ENCODE peak calls at places on chromosomes 11 and 22, in six cellular contexts. One of them, this sample, is unnamed.

GRCh38 chr11:6757373-6757967 is 14.3 kb downstream of the OR2AG2 start:
- DNase-seq in GM23338: peak; percentile 81
- DNase-seq in breast epithelium: no peak
- DNase-seq in spleen: peak; percentile 65
- DNase-seq in HCT116: peak; percentile 32
- DNase-seq in sigmoid colon: no peak
- DNase-seq in this sample: peak; percentile 20

GRCh38 chr22:33050614-33051230 is 7.5 kb downstream of the SYN3 start:
- DNase-seq in spleen: no peak
- DNase-seq in GM23338: peak; percentile 72
- DNase-seq in HCT116: no peak
- DNase-seq in breast epithelium: no peak
- DNase-seq in sigmoid colon: no peak
- DNase-seq in this sample: no peak

GRCh38 chr11:110059706-110060430 is 33.3 kb upstream of the ZC3H12C start:
- DNase-seq in HCT116: no peak
- DNase-seq in sigmoid colon: no peak
- DNase-seq in spleen: no peak
- DNase-seq in GM23338: no peak
- DNase-seq in breast epithelium: no peak
- DNase-seq in this sample: no peak

GRCh38 chr11:74427377-74427776 is 29.1 kb upstream of the PGM2L1 start:
- DNase-seq in GM23338: no peak
- DNase-seq in spleen: no peak
- DNase-seq in breast epithelium: no peak
- DNase-seq in HCT116: no peak
- DNase-seq in sigmoid colon: no peak
- DNase-seq in this sample: no peak

GRCh38 chr22:17201285-17201945 is 17.8 kb downstream of the ADA2 start:
- DNase-seq in GM23338: peak; percentile 65
- DNase-seq in breast epithelium: no peak
- DNase-seq in HCT116: no peak
- DNase-seq in spleen: no peak
- DNase-seq in sigmoid colon: no peak
- DNase-seq in this sample: no peak

GRCh38 chr11:67291481-67292381 is 2.6 kb downstream of the ANKRD13D start:
- DNase-seq in breast epithelium: no peak
- DNase-seq in spleen: peak; percentile 78
- DNase-seq in HCT116: no peak
- DNase-seq in GM23338: no peak
- DNase-seq in sigmoid colon: peak; percentile 66
- DNase-seq in this sample: no peak

GRCh38 chr11:73192272-73192671 is 25.8 kb upstream of the P2RY2 start:
- DNase-seq in sigmoid colon: peak; percentile 59
- DNase-seq in HCT116: peak; percentile 56
- DNase-seq in breast epithelium: peak; percentile 86
- DNase-seq in GM23338: no peak
- DNase-seq in spleen: no peak
- DNase-seq in this sample: peak; percentile 51

GRCh38 chr11:2442554-2442953 is 1.8 kb downstream of the TRPM5 start:
- DNase-seq in GM23338: no peak
- DNase-seq in sigmoid colon: no peak
- DNase-seq in spleen: no peak
- DNase-seq in breast epithelium: no peak
- DNase-seq in HCT116: no peak
- DNase-seq in this sample: no peak

GRCh38 chr11:748007-748359 is 719 bp downstream of the TALDO1 start:
- DNase-seq in HCT116: no peak
- DNase-seq in GM23338: no peak
- DNase-seq in spleen: peak; percentile 86
- DNase-seq in breast epithelium: no peak
- DNase-seq in sigmoid colon: peak; percentile 64
- DNase-seq in this sample: no peak

GRCh38 chr11:77559686-77560425 is 29.9 kb upstream of the AQP11 start:
- DNase-seq in sigmoid colon: no peak
- DNase-seq in GM23338: no peak
- DNase-seq in HCT116: peak; percentile 32
- DNase-seq in breast epithelium: no peak
- DNase-seq in spleen: no peak
- DNase-seq in this sample: no peak

GRCh38 chr11:285021-285893 is 3.7 kb upstream of the PGGHG start:
- DNase-seq in HCT116: no peak
- DNase-seq in breast epithelium: peak; percentile 43
- DNase-seq in GM23338: no peak
- DNase-seq in spleen: peak; percentile 64
- DNase-seq in sigmoid colon: peak; percentile 53
- DNase-seq in this sample: no peak

GRCh38 chr11:46391578-46392420 is at the start of gene CHRM4:
- DNase-seq in HCT116: no peak
- DNase-seq in sigmoid colon: peak; percentile 53
- DNase-seq in spleen: peak; percentile 75
- DNase-seq in breast epithelium: no peak
- DNase-seq in GM23338: peak; percentile 70
- DNase-seq in this sample: no peak

GRCh38 chr11:70400643-70401042 is 2.3 kb downstream of the CTTN start:
- DNase-seq in HCT116: no peak
- DNase-seq in sigmoid colon: no peak
- DNase-seq in GM23338: peak; percentile 63
- DNase-seq in breast epithelium: no peak
- DNase-seq in spleen: no peak
- DNase-seq in this sample: no peak

GRCh38 chr22:46654927-46655595 is 34.9 kb downstream of the GRAMD4 start:
- DNase-seq in spleen: no peak
- DNase-seq in sigmoid colon: no peak
- DNase-seq in GM23338: no peak
- DNase-seq in HCT116: no peak
- DNase-seq in breast epithelium: no peak
- DNase-seq in this sample: peak; percentile 36

GRCh38 chr11:17432041-17432440 is 43.6 kb upstream of the KCNJ11 start:
- DNase-seq in HCT116: no peak
- DNase-seq in sigmoid colon: no peak
- DNase-seq in spleen: peak; percentile 44
- DNase-seq in GM23338: no peak
- DNase-seq in breast epithelium: no peak
- DNase-seq in this sample: no peak

GRCh38 chr22:44184006-44184405 is 3.3 kb downstream of the PARVG start:
- DNase-seq in sigmoid colon: no peak
- DNase-seq in breast epithelium: no peak
- DNase-seq in HCT116: no peak
- DNase-seq in spleen: no peak
- DNase-seq in GM23338: no peak
- DNase-seq in this sample: no peak

GRCh38 chr11:68997124-68997994 is 15.7 kb downstream of the MRGPRF start:
- DNase-seq in spleen: peak; percentile 62
- DNase-seq in HCT116: no peak
- DNase-seq in sigmoid colon: peak; percentile 66
- DNase-seq in breast epithelium: peak; percentile 47
- DNase-seq in GM23338: no peak
- DNase-seq in this sample: no peak

GRCh38 chr11:126949066-126949945 is 51.3 kb downstream of the KIRREL3 start:
- DNase-seq in GM23338: no peak
- DNase-seq in breast epithelium: no peak
- DNase-seq in HCT116: no peak
- DNase-seq in sigmoid colon: no peak
- DNase-seq in spleen: no peak
- DNase-seq in this sample: no peak

GRCh38 chr11:114762437-114762836 is 84.1 kb downstream of the NXPE2 start:
- DNase-seq in GM23338: peak; percentile 83
- DNase-seq in spleen: no peak
- DNase-seq in sigmoid colon: peak; percentile 80
- DNase-seq in breast epithelium: peak; percentile 62
- DNase-seq in HCT116: no peak
- DNase-seq in this sample: peak; percentile 51

GRCh38 chr11:76662656-76663460 is 7.7 kb downstream of the LRRC32 start:
- DNase-seq in sigmoid colon: peak; percentile 52
- DNase-seq in spleen: peak; percentile 56
- DNase-seq in GM23338: no peak
- DNase-seq in breast epithelium: peak; percentile 36
- DNase-seq in HCT116: no peak
- DNase-seq in this sample: no peak

GRCh38 chr11:74169736-74170458 is 905 bp downstream of the C2CD3 start:
- DNase-seq in HCT116: no peak
- DNase-seq in breast epithelium: no peak
- DNase-seq in spleen: no peak
- DNase-seq in sigmoid colon: no peak
- DNase-seq in GM23338: no peak
- DNase-seq in this sample: no peak

GRCh38 chr22:29733362-29734322 is 13.8 kb downstream of the CABP7 start:
- DNase-seq in GM23338: no peak
- DNase-seq in breast epithelium: no peak
- DNase-seq in spleen: no peak
- DNase-seq in sigmoid colon: no peak
- DNase-seq in HCT116: no peak
- DNase-seq in this sample: peak; percentile 47

GRCh38 chr22:20220629-20221026 is 47.5 kb downstream of the RTN4R start:
- DNase-seq in breast epithelium: no peak
- DNase-seq in spleen: no peak
- DNase-seq in HCT116: no peak
- DNase-seq in GM23338: no peak
- DNase-seq in sigmoid colon: no peak
- DNase-seq in this sample: no peak

GRCh38 chr22:36201630-36202312 is at the start of gene APOL4:
- DNase-seq in HCT116: no peak
- DNase-seq in spleen: no peak
- DNase-seq in breast epithelium: peak; percentile 72
- DNase-seq in sigmoid colon: peak; percentile 88
- DNase-seq in GM23338: no peak
- DNase-seq in this sample: no peak

GRCh38 chr11:68950268-68950667 is 30.5 kb downstream of the MRGPRD start:
- DNase-seq in GM23338: peak; percentile 85
- DNase-seq in spleen: no peak
- DNase-seq in HCT116: peak; percentile 15
- DNase-seq in sigmoid colon: no peak
- DNase-seq in breast epithelium: no peak
- DNase-seq in this sample: no peak

GRCh38 chr11:11148104-11148509 is 204.9 kb downstream of the CSNK2A3 start:
- DNase-seq in spleen: no peak
- DNase-seq in HCT116: no peak
- DNase-seq in GM23338: peak; percentile 77
- DNase-seq in sigmoid colon: peak; percentile 93
- DNase-seq in breast epithelium: no peak
- DNase-seq in this sample: peak; percentile 77

GRCh38 chr22:29197096-29197495 is 8.6 kb upstream of the EMID1 start:
- DNase-seq in breast epithelium: no peak
- DNase-seq in spleen: no peak
- DNase-seq in sigmoid colon: peak; percentile 12
- DNase-seq in HCT116: no peak
- DNase-seq in GM23338: no peak
- DNase-seq in this sample: no peak

DNA sequence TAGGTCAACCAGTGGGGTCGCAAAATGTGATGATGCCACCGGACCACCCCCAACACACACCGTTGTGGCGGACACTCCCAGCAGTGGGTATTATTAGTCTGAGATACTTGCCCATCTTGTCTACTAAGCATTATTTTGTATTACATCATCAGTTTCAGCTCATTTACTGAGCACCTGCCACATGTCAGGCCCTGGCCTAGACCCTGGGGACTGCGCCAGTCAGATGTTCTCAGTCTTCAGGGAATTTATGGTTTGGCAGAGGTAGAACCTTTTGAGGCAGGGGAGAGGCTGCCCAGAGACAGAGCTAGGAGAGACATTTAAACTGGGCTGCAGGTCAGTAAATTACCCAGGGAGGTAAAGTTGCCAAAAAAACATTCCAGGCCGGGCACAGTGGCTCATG is 43.1 kb upstream of the GCAT start:
- DNase-seq in sigmoid colon: no peak
- DNase-seq in breast epithelium: no peak
- DNase-seq in HCT116: no peak
- DNase-seq in spleen: no peak
- DNase-seq in GM23338: no peak
- DNase-seq in this sample: no peak
- TF ChIP-seq POLR2AphosphoS5 in sigmoid colon: peak; percentile 82
- TF ChIP-seq POLR2AphosphoS5 in breast epithelium: no peak
- TF ChIP-seq POLR2AphosphoS5 in HCT116: no peak
- TF ChIP-seq POLR2AphosphoS5 in spleen: no peak
- TF ChIP-seq POLR2AphosphoS5 in GM23338: no peak
- TF ChIP-seq POLR2AphosphoS5 in this sample: no peak

GRCh38 chr11:124072147-124072546 is 31.0 kb upstream of the OR10G7 start:
- DNase-seq in sigmoid colon: no peak
- DNase-seq in spleen: no peak
- DNase-seq in HCT116: no peak
- DNase-seq in breast epithelium: no peak
- DNase-seq in GM23338: no peak
- DNase-seq in this sample: no peak
- H3K4me3 ChIP-seq in sigmoid colon: no peak overlapping the region
- H3K4me3 ChIP-seq in spleen: no peak overlapping the region
- H3K4me3 ChIP-seq in HCT116: no peak overlapping the region
- H3K4me3 ChIP-seq in breast epithelium: no peak overlapping the region
- H3K4me3 ChIP-seq in GM23338: no peak overlapping the region
- H3K4me3 ChIP-seq in this sample: no peak overlapping the region

GRCh38 chr11:65918211-65919150 is at the start of gene C11orf68:
- DNase-seq in GM23338: peak; percentile 56
- DNase-seq in sigmoid colon: peak; percentile 80
- DNase-seq in breast epithelium: no peak
- DNase-seq in spleen: no peak
- DNase-seq in HCT116: no peak
- DNase-seq in this sample: no peak
- TF ChIP-seq POLR2AphosphoS5 in GM23338: peak; percentile 41
- TF ChIP-seq POLR2AphosphoS5 in sigmoid colon: peak; percentile 66
- TF ChIP-seq POLR2AphosphoS5 in breast epithelium: peak; percentile 12
- TF ChIP-seq POLR2AphosphoS5 in spleen: peak; percentile 80
- TF ChIP-seq POLR2AphosphoS5 in HCT116: peak; percentile 43
- TF ChIP-seq POLR2AphosphoS5 in this sample: no peak

GRCh38 chr11:117824571-117825537 is at the start of gene FXYD2:
- DNase-seq in HCT116: no peak
- DNase-seq in sigmoid colon: peak; percentile 87
- DNase-seq in GM23338: no peak
- DNase-seq in breast epithelium: no peak
- DNase-seq in spleen: peak; percentile 77
- DNase-seq in this sample: no peak
- H3K4me3 ChIP-seq in HCT116: no peak within 1 kb of the TSS
- H3K4me3 ChIP-seq in sigmoid colon: no peak within 1 kb of the TSS
- H3K4me3 ChIP-seq in GM23338: no peak within 1 kb of the TSS
- H3K4me3 ChIP-seq in breast epithelium: no peak within 1 kb of the TSS
- H3K4me3 ChIP-seq in spleen: no peak within 1 kb of the TSS
- H3K4me3 ChIP-seq in this sample: no peak within 1 kb of the TSS

DNA sequence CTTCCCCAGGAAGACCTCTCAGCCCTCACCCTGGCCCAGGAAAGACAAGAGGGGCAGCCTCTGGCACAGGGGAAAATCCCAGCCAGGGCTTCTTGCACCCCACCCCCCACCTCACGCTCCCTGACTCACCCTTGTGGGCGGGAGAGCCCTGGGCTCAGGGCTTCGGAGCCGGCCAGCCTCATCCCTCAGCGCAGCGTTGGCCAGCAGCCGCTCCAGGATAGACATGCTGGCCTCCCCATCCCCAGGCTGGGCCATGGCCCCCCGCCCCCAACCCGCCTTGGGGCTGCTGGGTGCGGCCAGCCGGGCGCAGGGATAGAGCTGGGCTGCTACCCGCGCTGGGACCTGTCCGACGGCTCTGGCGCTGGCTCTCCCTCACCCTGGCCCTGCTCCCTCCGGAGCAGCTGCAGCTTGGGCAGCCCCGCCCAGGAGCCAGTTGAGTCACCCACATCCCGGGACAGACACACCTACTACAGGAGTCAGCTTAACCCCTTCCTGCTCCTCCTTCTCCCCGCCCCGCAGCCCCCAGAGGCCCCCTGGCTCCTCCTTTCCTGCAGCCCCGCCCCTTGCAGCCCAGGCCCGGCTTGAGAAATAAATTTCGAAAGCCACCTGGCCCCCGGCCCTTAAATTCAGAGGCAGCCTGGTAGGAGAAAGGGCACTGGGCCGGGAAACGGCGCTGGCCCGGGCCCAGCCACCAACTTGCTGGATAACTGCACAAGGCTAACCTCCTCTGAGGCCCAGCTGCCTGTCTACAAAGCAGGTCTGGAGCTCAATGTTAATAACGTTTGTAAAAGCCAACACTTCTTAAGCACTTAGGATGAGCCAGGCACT is 13.4 kb downstream of the TNKS1BP1 start:
- DNase-seq in sigmoid colon: peak; percentile 98
- DNase-seq in GM23338: peak; percentile 97
- DNase-seq in HCT116: peak; percentile 81
- DNase-seq in breast epithelium: peak; percentile 93
- DNase-seq in spleen: peak; percentile 89
- DNase-seq in this sample: peak; percentile 97
- TF ChIP-seq POLR2AphosphoS5 in sigmoid colon: peak; percentile 65
- TF ChIP-seq POLR2AphosphoS5 in GM23338: peak; percentile 59
- TF ChIP-seq POLR2AphosphoS5 in HCT116: peak; percentile 93
- TF ChIP-seq POLR2AphosphoS5 in breast epithelium: peak; percentile 75
- TF ChIP-seq POLR2AphosphoS5 in spleen: peak; percentile 86
- TF ChIP-seq POLR2AphosphoS5 in this sample: peak; percentile 88

This sample was measured in prostate gland.